ENCODE peak calls at places on chromosomes 11 and 22, in six cellular contexts. One of them, this sample, is unnamed.

GRCh38 chr22:21698430-21699329 is 32.9 kb downstream of the PPIL2 start:
- DNase-seq in heart left ventricle: peak; percentile 48
- DNase-seq in hepatocyte: no peak
- DNase-seq in pancreas: no peak
- DNase-seq in colonic mucosa: no peak
- DNase-seq in adrenal gland: peak; percentile 25
- DNase-seq in this sample: peak; percentile 44

GRCh38 chr11:110712643-110713468 is 619 bp upstream of the ARHGAP20 start:
- DNase-seq in adrenal gland: peak; percentile 65
- DNase-seq in pancreas: no peak
- DNase-seq in hepatocyte: peak; percentile 44
- DNase-seq in heart left ventricle: peak; percentile 13
- DNase-seq in colonic mucosa: peak; percentile 29
- DNase-seq in this sample: no peak

GRCh38 chr11:1928038-1928890 is 8.8 kb downstream of the TNNT3 start:
- DNase-seq in adrenal gland: peak; percentile 8
- DNase-seq in pancreas: peak; percentile 25
- DNase-seq in hepatocyte: no peak
- DNase-seq in colonic mucosa: no peak
- DNase-seq in heart left ventricle: no peak
- DNase-seq in this sample: no peak

GRCh38 chr11:57597971-57598830 is 716 bp downstream of the SERPING1 start:
- DNase-seq in adrenal gland: peak; percentile 49
- DNase-seq in colonic mucosa: peak; percentile 60
- DNase-seq in hepatocyte: peak; percentile 83
- DNase-seq in pancreas: peak; percentile 61
- DNase-seq in heart left ventricle: peak; percentile 84
- DNase-seq in this sample: peak; percentile 16

GRCh38 chr11:79626135-79626748 is 185.4 kb upstream of the TENM4 start:
- DNase-seq in hepatocyte: no peak
- DNase-seq in pancreas: no peak
- DNase-seq in adrenal gland: no peak
- DNase-seq in heart left ventricle: no peak
- DNase-seq in colonic mucosa: no peak
- DNase-seq in this sample: no peak

GRCh38 chr11:45180158-45180887 is 33.9 kb downstream of the PRDM11 start:
- DNase-seq in pancreas: peak; percentile 83
- DNase-seq in heart left ventricle: peak; percentile 58
- DNase-seq in colonic mucosa: peak; percentile 70
- DNase-seq in hepatocyte: peak; percentile 93
- DNase-seq in adrenal gland: peak; percentile 65
- DNase-seq in this sample: peak; percentile 63

GRCh38 chr11:75182652-75183051 is 31.7 kb downstream of the SLCO2B1 start:
- DNase-seq in hepatocyte: no peak
- DNase-seq in adrenal gland: no peak
- DNase-seq in heart left ventricle: no peak
- DNase-seq in pancreas: no peak
- DNase-seq in colonic mucosa: no peak
- DNase-seq in this sample: no peak

GRCh38 chr11:2142300-2142759 is 3.1 kb upstream of the IGF2 start:
- DNase-seq in adrenal gland: no peak
- DNase-seq in heart left ventricle: no peak
- DNase-seq in colonic mucosa: no peak
- DNase-seq in pancreas: no peak
- DNase-seq in hepatocyte: no peak
- DNase-seq in this sample: no peak

GRCh38 chr11:47204633-47204989 is 10.2 kb upstream of the DDB2 start:
- DNase-seq in pancreas: no peak
- DNase-seq in heart left ventricle: no peak
- DNase-seq in adrenal gland: no peak
- DNase-seq in colonic mucosa: no peak
- DNase-seq in hepatocyte: peak; percentile 57
- DNase-seq in this sample: no peak

GRCh38 chr11:15289718-15290117 is 175.0 kb downstream of the INSC start:
- DNase-seq in adrenal gland: no peak
- DNase-seq in colonic mucosa: no peak
- DNase-seq in heart left ventricle: no peak
- DNase-seq in pancreas: no peak
- DNase-seq in hepatocyte: no peak
- DNase-seq in this sample: no peak

GRCh38 chr11:128484172-128484571 is 103.2 kb downstream of the ETS1 start:
- DNase-seq in adrenal gland: no peak
- DNase-seq in heart left ventricle: no peak
- DNase-seq in colonic mucosa: no peak
- DNase-seq in pancreas: no peak
- DNase-seq in hepatocyte: no peak
- DNase-seq in this sample: no peak

GRCh38 chr11:130023204-130023603 is 20.6 kb upstream of the PRDM10 start:
- DNase-seq in pancreas: no peak
- DNase-seq in hepatocyte: no peak
- DNase-seq in colonic mucosa: no peak
- DNase-seq in heart left ventricle: no peak
- DNase-seq in adrenal gland: no peak
- DNase-seq in this sample: peak; percentile 12

GRCh38 chr11:65540290-65541092 is 15.6 kb downstream of the SCYL1 start:
- DNase-seq in pancreas: peak; percentile 94
- DNase-seq in heart left ventricle: peak; percentile 91
- DNase-seq in adrenal gland: peak; percentile 90
- DNase-seq in hepatocyte: peak; percentile 94
- DNase-seq in colonic mucosa: peak; percentile 94
- DNase-seq in this sample: peak; percentile 89

GRCh38 chr22:43443072-43443471 is 31.3 kb downstream of the MPPED1 start:
- DNase-seq in colonic mucosa: no peak
- DNase-seq in pancreas: no peak
- DNase-seq in heart left ventricle: no peak
- DNase-seq in hepatocyte: no peak
- DNase-seq in adrenal gland: no peak
- DNase-seq in this sample: no peak

GRCh38 chr11:119904636-119905035 is 175.6 kb upstream of the NECTIN1 start:
- DNase-seq in hepatocyte: no peak
- DNase-seq in pancreas: no peak
- DNase-seq in heart left ventricle: no peak
- DNase-seq in colonic mucosa: peak; percentile 75
- DNase-seq in adrenal gland: no peak
- DNase-seq in this sample: no peak

GRCh38 chr11:44017443-44018126 is 30.2 kb upstream of the ACCSL start:
- DNase-seq in hepatocyte: no peak
- DNase-seq in colonic mucosa: no peak
- DNase-seq in pancreas: no peak
- DNase-seq in adrenal gland: peak; percentile 61
- DNase-seq in heart left ventricle: no peak
- DNase-seq in this sample: no peak

GRCh38 chr11:65884716-65885092 is 3.6 kb downstream of the FIBP start:
- DNase-seq in colonic mucosa: peak; percentile 76
- DNase-seq in hepatocyte: peak; percentile 85
- DNase-seq in heart left ventricle: peak; percentile 77
- DNase-seq in adrenal gland: peak; percentile 73
- DNase-seq in pancreas: peak; percentile 86
- DNase-seq in this sample: peak; percentile 84

GRCh38 chr22:49574861-49575702 is 252.6 kb downstream of the BRD1 start:
- DNase-seq in hepatocyte: no peak
- DNase-seq in colonic mucosa: no peak
- DNase-seq in pancreas: no peak
- DNase-seq in heart left ventricle: peak; percentile 23
- DNase-seq in adrenal gland: no peak
- DNase-seq in this sample: no peak

GRCh38 chr11:726278-726915 is 20.4 kb downstream of the EPS8L2 start:
- DNase-seq in adrenal gland: peak; percentile 76
- DNase-seq in colonic mucosa: peak; percentile 82
- DNase-seq in hepatocyte: peak; percentile 82
- DNase-seq in heart left ventricle: no peak
- DNase-seq in pancreas: peak; percentile 91
- DNase-seq in this sample: peak; percentile 9

GRCh38 chr22:29037340-29037932 is 24.2 kb downstream of the C22orf31 start:
- DNase-seq in hepatocyte: no peak
- DNase-seq in adrenal gland: no peak
- DNase-seq in pancreas: no peak
- DNase-seq in heart left ventricle: no peak
- DNase-seq in colonic mucosa: no peak
- DNase-seq in this sample: no peak

GRCh38 chr11:117443269-117444186 is 115.9 kb downstream of the CEP164 start:
- DNase-seq in pancreas: peak; percentile 74
- DNase-seq in colonic mucosa: peak; percentile 27
- DNase-seq in hepatocyte: peak; percentile 82
- DNase-seq in adrenal gland: peak; percentile 55
- DNase-seq in heart left ventricle: peak; percentile 50
- DNase-seq in this sample: peak; percentile 92

GRCh38 chr11:26841818-26842457 is 120.1 kb upstream of the SLC5A12 start:
- DNase-seq in adrenal gland: no peak
- DNase-seq in heart left ventricle: no peak
- DNase-seq in pancreas: no peak
- DNase-seq in hepatocyte: peak; percentile 8
- DNase-seq in colonic mucosa: no peak
- DNase-seq in this sample: no peak

GRCh38 chr11:70036971-70037882 is 40.9 kb upstream of the ANO1 start:
- DNase-seq in hepatocyte: no peak
- DNase-seq in heart left ventricle: no peak
- DNase-seq in pancreas: no peak
- DNase-seq in colonic mucosa: peak; percentile 2
- DNase-seq in adrenal gland: no peak
- DNase-seq in this sample: no peak
- TF ChIP-seq CTCF in hepatocyte: no peak
- TF ChIP-seq CTCF in heart left ventricle: no peak
- TF ChIP-seq CTCF in pancreas: no peak
- TF ChIP-seq CTCF in colonic mucosa: no peak
- TF ChIP-seq CTCF in adrenal gland: no peak
- TF ChIP-seq CTCF in this sample: no peak

GRCh38 chr11:20387262-20388095 is at the start of gene PRMT3:
- DNase-seq in hepatocyte: peak; percentile 98
- DNase-seq in adrenal gland: peak; percentile 95
- DNase-seq in heart left ventricle: peak; percentile 98
- DNase-seq in pancreas: peak; percentile 96
- DNase-seq in colonic mucosa: peak; percentile 96
- DNase-seq in this sample: peak; percentile 92
- TF ChIP-seq CTCF in hepatocyte: peak; percentile 100
- TF ChIP-seq CTCF in adrenal gland: peak; percentile 100
- TF ChIP-seq CTCF in heart left ventricle: peak; percentile 6
- TF ChIP-seq CTCF in pancreas: peak; percentile 7
- TF ChIP-seq CTCF in colonic mucosa: no peak
- TF ChIP-seq CTCF in this sample: no peak

DNA sequence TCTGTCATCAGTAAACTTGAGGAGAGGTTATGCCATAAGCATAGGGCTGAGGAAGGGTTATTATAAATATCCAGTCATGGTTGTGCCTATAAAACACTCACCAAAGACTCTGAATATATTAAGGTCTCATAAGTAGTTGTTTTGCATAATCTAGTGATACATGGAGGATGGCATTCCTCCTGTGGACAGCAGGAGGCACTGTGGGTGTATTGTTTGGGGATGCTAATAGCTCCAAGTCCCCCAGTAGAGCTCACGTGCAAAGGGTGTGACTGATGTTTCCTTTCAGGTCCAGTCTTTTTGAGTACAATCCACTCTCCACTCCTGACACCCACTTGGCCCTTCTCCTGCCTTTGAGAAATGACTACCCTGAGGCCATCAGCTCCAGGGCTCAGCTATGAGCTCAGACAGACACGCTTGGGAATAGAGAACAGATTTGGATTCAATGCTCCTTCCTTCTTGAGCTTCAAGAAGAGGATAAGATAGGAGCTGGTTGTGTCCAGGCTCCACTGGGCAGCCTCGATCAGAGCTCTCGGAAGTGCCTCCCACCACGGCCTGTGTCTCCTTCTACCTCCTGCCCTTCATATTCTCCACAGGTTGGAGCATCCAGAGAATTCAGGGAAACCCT is 85.2 kb upstream of the IGLL5 start:
- DNase-seq in pancreas: no peak
- DNase-seq in hepatocyte: no peak
- DNase-seq in colonic mucosa: no peak
- DNase-seq in adrenal gland: no peak
- DNase-seq in heart left ventricle: no peak
- DNase-seq in this sample: no peak
- TF ChIP-seq CTCF in pancreas: no peak
- TF ChIP-seq CTCF in hepatocyte: peak; percentile 11
- TF ChIP-seq CTCF in colonic mucosa: no peak
- TF ChIP-seq CTCF in adrenal gland: no peak
- TF ChIP-seq CTCF in heart left ventricle: no peak
- TF ChIP-seq CTCF in this sample: peak; percentile 54

GRCh38 chr11:10694481-10695239 is 1.1 kb upstream of the IRAG1 start:
- DNase-seq in colonic mucosa: no peak
- DNase-seq in hepatocyte: no peak
- DNase-seq in heart left ventricle: no peak
- DNase-seq in pancreas: no peak
- DNase-seq in adrenal gland: no peak
- DNase-seq in this sample: no peak
- TF ChIP-seq CTCF in colonic mucosa: no peak
- TF ChIP-seq CTCF in hepatocyte: no peak
- TF ChIP-seq CTCF in heart left ventricle: no peak
- TF ChIP-seq CTCF in pancreas: no peak
- TF ChIP-seq CTCF in adrenal gland: no peak
- TF ChIP-seq CTCF in this sample: no peak

DNA sequence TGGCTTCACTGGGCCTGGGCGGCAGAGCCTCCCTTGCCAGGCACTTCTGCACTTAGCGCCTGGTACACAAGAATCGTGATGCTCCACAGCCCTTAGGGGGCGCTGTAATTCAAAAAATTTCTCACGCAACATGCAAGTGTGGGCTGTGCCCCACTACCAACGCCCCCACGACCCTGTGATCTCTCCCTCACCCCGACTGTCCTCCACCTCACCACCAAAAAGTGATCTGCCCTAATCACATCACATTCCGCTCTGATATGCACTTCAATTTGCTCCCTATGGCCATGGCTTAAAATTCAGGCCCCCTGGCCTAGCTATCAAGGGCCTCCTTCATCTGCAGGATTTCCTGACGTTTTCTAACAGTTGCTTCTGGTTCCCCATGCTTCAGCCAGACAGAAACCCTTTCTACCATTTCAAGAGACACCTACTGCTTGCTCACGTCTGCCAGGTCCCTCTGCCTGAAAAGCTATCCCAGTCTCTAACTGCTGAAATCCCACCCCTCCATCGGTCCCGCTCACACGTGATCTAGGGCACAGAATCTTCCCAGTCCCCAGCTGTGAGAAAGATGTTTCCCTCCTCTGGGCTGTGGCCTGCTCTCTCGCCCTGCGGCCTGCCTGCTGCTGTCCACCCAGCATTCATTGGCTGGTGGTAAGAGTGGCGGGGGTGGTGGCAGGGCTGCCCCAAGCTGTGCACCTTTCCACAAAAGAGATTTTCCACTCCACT is 27.9 kb upstream of the LRRC32 start:
- DNase-seq in adrenal gland: no peak
- DNase-seq in hepatocyte: no peak
- DNase-seq in heart left ventricle: no peak
- DNase-seq in colonic mucosa: no peak
- DNase-seq in pancreas: no peak
- DNase-seq in this sample: no peak
- TF ChIP-seq CTCF in adrenal gland: no peak
- TF ChIP-seq CTCF in hepatocyte: peak; percentile 31
- TF ChIP-seq CTCF in heart left ventricle: no peak
- TF ChIP-seq CTCF in colonic mucosa: no peak
- TF ChIP-seq CTCF in pancreas: no peak
- TF ChIP-seq CTCF in this sample: peak; percentile 54